ENCODE peak calls at places on chromosomes 12 and 14, in four cellular contexts. P, H, E and D are unnamed samples.
A peak's percentile ranks its signal among the peaks of the same experiment; 100 is the strongest.

GRCh38 chr12:1616233-1617066 is 12.6 kb upstream of the WNT5B start:
- DNase-seq in P (no peak), H (no peak), E (no peak), D (no peak)

GRCh38 chr14:82915381-82915780 is 1381.7 kb upstream of the SEL1L start:
- DNase-seq in P (no peak), H (no peak), E (no peak), D (no peak)

GRCh38 chr12:1305063-1305434 is 289.3 kb downstream of the FBXL14 start:
- DNase-seq in P (no peak), H (no peak), E (no peak), D (no peak)

GRCh38 chr12:233615-233968 is 19.6 kb upstream of the SLC6A12 start:
- DNase-seq in P (no peak), H (no peak), E (no peak), D (no peak)

GRCh38 chr14:104335611-104336010 is 197.2 kb downstream of the KIF26A start:
- DNase-seq in P (no peak), H (no peak), E (no peak), D (no peak)

GRCh38 chr12:104733717-104734175 is 224.3 kb downstream of the SLC41A2 start:
- DNase-seq in P (no peak), H (peak; percentile 52), E (no peak), D (no peak)

GRCh38 chr14:104342435-104343293 is 204.3 kb downstream of the KIF26A start:
- DNase-seq in P (no peak), H (no peak), E (no peak), D (no peak)

GRCh38 chr12:119751961-119752360 is 84.0 kb downstream of the PRKAB1 start:
- DNase-seq in P (no peak), H (no peak), E (no peak), D (no peak)